ENCODE peak calls at places on chromosomes 11 and 22, in four cellular contexts. One of them, this sample, is unnamed.
A peak's percentile ranks its signal among the peaks of the same experiment; 100 is the strongest.

GRCh38 chr11:65013692-65014145 is 241 bp upstream of the ARL2 start:
- DNase-seq in HepG2: no peak
- DNase-seq in K562: peak; percentile 95
- DNase-seq in GM12878: peak; percentile 69
- DNase-seq in this sample: peak; percentile 92

GRCh38 chr11:113255096-113255495 is 59.3 kb upstream of the TTC12 start:
- DNase-seq in HepG2: no peak
- DNase-seq in K562: no peak
- DNase-seq in GM12878: no peak
- DNase-seq in this sample: no peak

GRCh38 chr22:22721681-22722309 is 77.4 kb downstream of the GGTLC2 start:
- DNase-seq in HepG2: no peak
- DNase-seq in K562: peak; percentile 67
- DNase-seq in GM12878: peak; percentile 55
- DNase-seq in this sample: no peak

GRCh38 chr11:1966531-1966930 is 19.4 kb downstream of the MRPL23 start:
- DNase-seq in HepG2: no peak
- DNase-seq in K562: no peak
- DNase-seq in GM12878: no peak
- DNase-seq in this sample: no peak

GRCh38 chr22:46450931-46451660 is 86.3 kb downstream of the CELSR1 start:
- DNase-seq in HepG2: no peak
- DNase-seq in K562: no peak
- DNase-seq in GM12878: no peak
- DNase-seq in this sample: no peak

GRCh38 chr11:125371451-125371935 is 124.6 kb downstream of the FEZ1 start:
- DNase-seq in HepG2: no peak
- DNase-seq in K562: no peak
- DNase-seq in GM12878: no peak
- DNase-seq in this sample: no peak

GRCh38 chr11:61541568-61541967 is 33.0 kb downstream of the LRRC10B start:
- DNase-seq in HepG2: no peak
- DNase-seq in K562: peak; percentile 67
- DNase-seq in GM12878: no peak
- DNase-seq in this sample: no peak

GRCh38 chr22:28009272-28009827 is 90.3 kb upstream of the PITPNB start:
- DNase-seq in HepG2: peak; percentile 34
- DNase-seq in K562: peak; percentile 72
- DNase-seq in GM12878: peak; percentile 9
- DNase-seq in this sample: peak; percentile 75

GRCh38 chr22:25566812-25567211 is 2.3 kb downstream of the GRK3 start:
- DNase-seq in HepG2: no peak
- DNase-seq in K562: no peak
- DNase-seq in GM12878: no peak
- DNase-seq in this sample: no peak

GRCh38 chr11:6387811-6388599 is 2.3 kb upstream of the SMPD1 start:
- DNase-seq in HepG2: peak; percentile 51
- DNase-seq in K562: no peak
- DNase-seq in GM12878: no peak
- DNase-seq in this sample: peak; percentile 65

GRCh38 chr22:44172370-44173108 is 8.2 kb upstream of the PARVG start:
- DNase-seq in HepG2: no peak
- DNase-seq in K562: peak; percentile 11
- DNase-seq in GM12878: no peak
- DNase-seq in this sample: no peak

DNA sequence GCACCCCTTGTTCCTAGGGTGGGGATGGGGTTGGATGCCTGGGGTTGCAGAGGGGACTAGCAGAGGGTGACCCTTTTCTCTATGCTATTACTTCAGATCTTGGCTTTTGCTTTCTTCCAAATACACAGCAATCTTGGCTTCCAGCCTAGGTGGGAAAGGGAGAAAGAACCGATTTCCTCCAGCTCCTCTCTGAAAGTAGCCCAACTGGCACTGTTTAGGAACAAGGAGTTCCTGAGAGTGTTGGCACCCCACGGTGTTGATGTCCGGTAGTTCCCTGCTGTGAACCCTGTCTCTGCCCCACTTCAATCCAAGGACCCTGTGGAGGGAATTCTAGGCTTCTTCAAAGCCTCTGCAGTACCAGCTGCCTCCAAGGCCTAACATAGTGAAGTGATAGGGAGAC is 1.1 kb upstream of the SLC3A2 start:
- DNase-seq in HepG2: no peak
- DNase-seq in K562: no peak
- DNase-seq in GM12878: no peak
- DNase-seq in this sample: peak; percentile 43
- TF ChIP-seq MYC in HepG2: no peak
- TF ChIP-seq MYC in K562: no peak
- TF ChIP-seq MYC in GM12878: no peak
- TF ChIP-seq MYC in this sample: no peak

DNA sequence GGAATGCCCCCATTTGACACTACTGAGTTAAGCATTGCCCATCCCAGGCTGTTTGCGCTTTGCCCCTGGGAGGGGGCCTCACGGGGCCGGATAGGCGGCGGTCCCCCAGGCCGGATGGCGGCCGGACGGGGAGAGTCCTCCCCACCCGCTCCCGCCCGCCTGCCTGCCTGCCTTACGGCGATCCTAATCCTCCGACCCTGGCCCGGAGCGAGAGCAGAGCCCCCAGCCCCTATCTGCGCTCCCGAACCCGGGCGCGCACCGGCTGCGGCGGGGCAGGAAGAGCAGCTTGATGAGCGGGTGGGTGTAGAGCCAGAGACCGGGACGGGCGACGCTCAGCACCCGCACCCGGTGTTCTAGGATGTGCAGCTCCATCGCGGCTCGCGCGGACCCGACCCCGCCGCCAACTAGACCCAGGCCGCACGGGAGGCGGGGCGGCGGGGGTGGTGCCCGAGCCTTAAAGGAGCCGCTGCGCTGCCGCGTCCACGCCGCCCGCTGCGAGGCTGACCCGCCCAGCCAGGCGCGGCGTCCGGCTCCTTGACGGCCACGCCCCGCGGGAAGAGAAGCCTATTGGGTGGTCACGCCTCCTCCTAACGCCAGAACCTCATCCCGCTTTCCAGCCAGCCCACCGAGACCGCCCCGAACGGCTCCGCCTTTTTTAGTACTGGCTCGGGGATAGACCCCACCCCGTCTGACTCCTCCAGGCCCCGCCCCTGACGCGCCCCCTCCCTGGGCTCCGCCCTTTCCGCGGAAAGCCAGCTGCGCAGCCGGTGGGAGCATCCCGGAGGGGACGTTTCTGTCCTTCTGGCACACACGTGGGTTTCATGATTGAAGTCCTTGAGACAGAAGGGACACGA is at the start of gene CASTOR1:
- DNase-seq in HepG2: peak; percentile 94
- DNase-seq in K562: peak; percentile 96
- DNase-seq in GM12878: no peak
- DNase-seq in this sample: peak; percentile 99
- H2AFZ ChIP-seq in HepG2: no peak within 1 kb of the TSS
- H2AFZ ChIP-seq in K562: peak within 1 kb of the TSS; percentile 77
- H2AFZ ChIP-seq in GM12878: peak within 1 kb of the TSS; percentile 74
- H2AFZ ChIP-seq in this sample: peak within 1 kb of the TSS; percentile 68

GRCh38 chr11:67605231-67606011 is 1.3 kb upstream of the NDUFV1 start:
- DNase-seq in HepG2: no peak
- DNase-seq in K562: peak; percentile 91
- DNase-seq in GM12878: no peak
- DNase-seq in this sample: no peak

GRCh38 chr11:67608486-67608885 is 1.8 kb downstream of the NDUFV1 start:
- DNase-seq in HepG2: no peak
- DNase-seq in K562: no peak
- DNase-seq in GM12878: no peak
- DNase-seq in this sample: no peak

GRCh38 chr11:67607507-67607906 is 771 bp downstream of the NDUFV1 start:
- DNase-seq in HepG2: no peak
- DNase-seq in K562: no peak
- DNase-seq in GM12878: no peak
- DNase-seq in this sample: no peak

GRCh38 chr11:67606150-67606476 is 623 bp upstream of the NDUFV1 start:
- DNase-seq in HepG2: no peak
- DNase-seq in K562: peak; percentile 38
- DNase-seq in GM12878: no peak
- DNase-seq in this sample: no peak

DNA sequence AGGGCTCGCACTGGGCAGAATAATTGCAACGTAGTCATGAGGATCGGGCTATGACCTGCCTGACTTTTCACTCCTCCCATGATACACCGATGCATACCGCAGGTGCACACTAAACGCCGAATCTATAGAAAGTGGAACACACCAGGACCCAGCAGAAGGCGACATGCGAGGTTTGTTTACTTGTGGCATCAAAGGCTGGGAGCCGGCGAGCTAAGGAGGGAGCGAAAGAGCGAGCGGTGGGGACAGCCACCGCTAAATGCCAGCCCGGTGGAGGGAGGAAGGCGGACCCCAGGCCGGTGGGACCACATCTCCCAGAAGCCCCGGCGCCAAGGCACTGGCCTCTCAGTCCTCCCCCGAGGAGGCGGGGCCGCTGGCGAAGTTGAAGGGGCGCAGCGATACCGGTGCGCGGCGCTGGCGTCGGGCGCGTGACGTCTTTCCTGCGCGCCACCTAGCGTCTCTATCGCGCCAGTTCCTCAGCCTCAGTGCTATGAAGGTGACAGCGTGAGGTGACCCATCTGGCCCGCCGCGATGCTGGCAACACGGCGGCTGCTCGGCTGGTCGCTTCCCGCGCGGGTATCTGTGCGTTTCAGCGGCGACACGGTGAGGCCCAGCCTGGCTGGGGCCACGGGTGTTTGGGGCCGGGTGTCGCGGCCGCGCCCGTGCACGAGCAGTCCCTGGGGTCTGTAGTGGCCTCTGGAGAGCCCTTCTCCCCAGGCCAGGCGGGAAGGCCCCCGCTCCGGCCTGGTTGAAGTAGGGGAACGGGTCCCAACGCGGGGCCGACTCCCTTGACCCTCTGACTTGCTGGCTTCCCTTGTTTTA is at the start of gene NDUFV1:
- DNase-seq in HepG2: peak; percentile 90
- DNase-seq in K562: peak; percentile 98
- DNase-seq in GM12878: peak; percentile 76
- DNase-seq in this sample: peak; percentile 94
- TF ChIP-seq MYC in HepG2: peak; percentile 85
- TF ChIP-seq MYC in K562: peak; percentile 82
- TF ChIP-seq MYC in GM12878: peak; percentile 48
- TF ChIP-seq MYC in this sample: peak; percentile 34

DNA sequence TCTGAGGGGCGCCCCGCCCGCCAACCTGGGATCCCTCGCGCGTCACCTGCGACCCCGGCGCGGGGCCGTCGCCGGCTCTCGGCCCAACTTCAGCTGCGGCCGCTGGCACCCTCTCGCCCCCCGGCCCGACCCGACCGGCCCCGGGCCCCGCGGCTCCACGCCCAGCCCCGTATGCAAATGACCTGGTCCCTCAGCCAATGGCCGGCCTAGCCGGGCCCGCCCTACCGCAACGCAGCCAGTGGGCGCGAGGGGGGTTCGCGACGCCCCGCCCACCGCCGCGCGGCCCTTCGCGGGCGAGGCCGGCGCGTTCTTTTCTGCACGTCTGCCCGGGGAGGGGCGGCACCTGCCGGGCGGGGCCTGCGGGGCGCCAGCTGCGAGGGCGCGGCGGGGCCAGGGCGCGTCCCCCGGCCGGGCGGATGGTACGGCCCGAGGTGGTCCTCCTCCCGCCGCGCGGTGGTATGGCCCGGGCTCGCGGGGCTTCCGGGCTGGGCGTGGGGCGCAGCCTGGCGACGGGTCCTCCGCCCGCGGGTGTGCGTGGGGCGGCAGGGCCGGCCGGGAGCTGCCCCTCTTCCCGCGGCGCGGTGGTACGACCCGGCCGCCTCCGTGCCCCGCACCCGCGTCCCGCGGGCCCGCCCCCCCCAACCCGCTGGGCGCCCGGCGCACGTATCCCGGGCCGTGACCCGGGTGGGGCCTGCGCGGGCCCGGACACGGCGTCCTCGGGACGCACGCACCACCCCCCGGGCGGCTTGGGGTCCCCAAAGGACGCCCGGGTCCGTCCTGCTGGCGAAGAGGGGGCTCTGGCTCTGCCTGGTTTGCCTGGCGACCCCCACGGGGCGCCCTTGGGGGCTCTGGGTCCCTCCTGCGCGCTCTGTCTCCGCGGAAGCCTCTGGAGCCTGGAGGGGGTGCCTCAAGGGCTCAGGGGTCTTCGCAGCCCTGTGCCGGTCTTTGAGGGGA is 7.7 kb upstream of the PHRF1 start:
- DNase-seq in HepG2: peak; percentile 87
- DNase-seq in K562: peak; percentile 97
- DNase-seq in GM12878: peak; percentile 58
- DNase-seq in this sample: peak; percentile 93
- H2AFZ ChIP-seq in HepG2: no peak overlapping the region
- H2AFZ ChIP-seq in K562: peak overlapping the region; percentile 68
- H2AFZ ChIP-seq in GM12878: peak overlapping the region; percentile 47
- H2AFZ ChIP-seq in this sample: peak overlapping the region; percentile 85

DNA sequence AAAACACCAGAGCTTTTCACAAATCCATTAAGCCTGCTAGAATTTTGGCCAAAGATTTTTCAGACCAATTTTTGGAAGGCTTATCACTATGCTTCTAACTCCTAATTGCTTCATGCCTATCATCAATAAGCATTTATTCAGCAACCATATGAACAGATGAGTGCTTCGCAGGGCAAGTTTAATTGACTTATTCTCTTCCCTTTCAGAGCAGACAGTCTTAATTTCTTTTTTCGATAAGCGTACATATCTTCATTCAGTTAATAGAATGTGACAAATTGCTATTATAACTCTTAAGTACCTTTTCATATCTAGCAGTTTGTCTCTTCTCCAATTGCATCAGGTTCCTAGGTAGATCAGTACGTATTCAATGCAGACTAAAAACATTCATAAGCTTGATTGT is 298.4 kb upstream of the ANO5 start:
- DNase-seq in HepG2: no peak
- DNase-seq in K562: no peak
- DNase-seq in GM12878: no peak
- DNase-seq in this sample: no peak
- TF ChIP-seq MYC in HepG2: no peak
- TF ChIP-seq MYC in K562: no peak
- TF ChIP-seq MYC in GM12878: no peak
- TF ChIP-seq MYC in this sample: no peak